ENCODE peak calls at places on chromosome 16, in ten cellular contexts. One of them, this sample, is unnamed.

GRCh38 chr16:50699345-50700159 is 6.1 kb downstream of the NOD2 start:
- DNase-seq in prostate gland: no peak
- DNase-seq in body of pancreas: no peak
- DNase-seq in mucosa of descending colon: no peak
- DNase-seq in CD4-positive, CD25-positive, alpha-beta regulatory T cell: no peak
- DNase-seq in tibial nerve: no peak
- DNase-seq in OCI-LY7: no peak
- DNase-seq in fibroblast of lung: no peak
- DNase-seq in PC-3: peak; percentile 26
- DNase-seq in aorta: peak; percentile 82
- DNase-seq in this sample: no peak

GRCh38 chr16:47043200-47043599 is 69.7 kb upstream of the DNAJA2 start:
- DNase-seq in prostate gland: no peak
- DNase-seq in body of pancreas: no peak
- DNase-seq in mucosa of descending colon: no peak
- DNase-seq in CD4-positive, CD25-positive, alpha-beta regulatory T cell: no peak
- DNase-seq in tibial nerve: no peak
- DNase-seq in OCI-LY7: no peak
- DNase-seq in fibroblast of lung: no peak
- DNase-seq in PC-3: no peak
- DNase-seq in aorta: no peak
- DNase-seq in this sample: no peak

GRCh38 chr16:57208926-57209325 is 22.8 kb downstream of the RSPRY1 start:
- DNase-seq in prostate gland: no peak
- DNase-seq in body of pancreas: no peak
- DNase-seq in mucosa of descending colon: no peak
- DNase-seq in CD4-positive, CD25-positive, alpha-beta regulatory T cell: no peak
- DNase-seq in tibial nerve: no peak
- DNase-seq in OCI-LY7: no peak
- DNase-seq in fibroblast of lung: no peak
- DNase-seq in PC-3: no peak
- DNase-seq in aorta: no peak
- DNase-seq in this sample: no peak

GRCh38 chr16:65301029-65301428 is 179.2 kb upstream of the CDH11 start:
- DNase-seq in prostate gland: no peak
- DNase-seq in body of pancreas: no peak
- DNase-seq in mucosa of descending colon: no peak
- DNase-seq in CD4-positive, CD25-positive, alpha-beta regulatory T cell: no peak
- DNase-seq in tibial nerve: no peak
- DNase-seq in OCI-LY7: no peak
- DNase-seq in fibroblast of lung: no peak
- DNase-seq in PC-3: no peak
- DNase-seq in aorta: no peak
- DNase-seq in this sample: no peak

GRCh38 chr16:71249399-71249798 is 18.9 kb upstream of the HYDIN start:
- DNase-seq in prostate gland: no peak
- DNase-seq in body of pancreas: no peak
- DNase-seq in mucosa of descending colon: peak; percentile 10
- DNase-seq in CD4-positive, CD25-positive, alpha-beta regulatory T cell: no peak
- DNase-seq in tibial nerve: no peak
- DNase-seq in OCI-LY7: no peak
- DNase-seq in fibroblast of lung: no peak
- DNase-seq in PC-3: no peak
- DNase-seq in aorta: no peak
- DNase-seq in this sample: no peak

GRCh38 chr16:56988948-56989945 is at the start of gene NLRC5:
- DNase-seq in prostate gland: peak; percentile 88
- DNase-seq in body of pancreas: peak; percentile 88
- DNase-seq in mucosa of descending colon: peak; percentile 95
- DNase-seq in CD4-positive, CD25-positive, alpha-beta regulatory T cell: peak; percentile 96
- DNase-seq in tibial nerve: peak; percentile 81
- DNase-seq in OCI-LY7: peak; percentile 93
- DNase-seq in fibroblast of lung: peak; percentile 80
- DNase-seq in PC-3: peak; percentile 63
- DNase-seq in aorta: peak; percentile 96
- DNase-seq in this sample: peak; percentile 82

GRCh38 chr16:19907161-19907992 is 22.7 kb upstream of the GPRC5B start:
- DNase-seq in prostate gland: peak; percentile 57
- DNase-seq in body of pancreas: peak; percentile 77
- DNase-seq in mucosa of descending colon: peak; percentile 68
- DNase-seq in CD4-positive, CD25-positive, alpha-beta regulatory T cell: peak; percentile 78
- DNase-seq in tibial nerve: peak; percentile 56
- DNase-seq in OCI-LY7: peak; percentile 74
- DNase-seq in fibroblast of lung: peak; percentile 47
- DNase-seq in PC-3: peak; percentile 80
- DNase-seq in aorta: peak; percentile 85
- DNase-seq in this sample: peak; percentile 73

GRCh38 chr16:31695667-31696066 is 168.0 kb downstream of the AHSP start:
- DNase-seq in prostate gland: no peak
- DNase-seq in body of pancreas: no peak
- DNase-seq in mucosa of descending colon: peak; percentile 11
- DNase-seq in CD4-positive, CD25-positive, alpha-beta regulatory T cell: peak; percentile 90
- DNase-seq in tibial nerve: no peak
- DNase-seq in OCI-LY7: peak; percentile 78
- DNase-seq in fibroblast of lung: no peak
- DNase-seq in PC-3: no peak
- DNase-seq in aorta: no peak
- DNase-seq in this sample: no peak

GRCh38 chr16:75506567-75506966 is 11.3 kb upstream of the CHST6 start:
- DNase-seq in prostate gland: no peak
- DNase-seq in body of pancreas: no peak
- DNase-seq in mucosa of descending colon: peak; percentile 49
- DNase-seq in CD4-positive, CD25-positive, alpha-beta regulatory T cell: no peak
- DNase-seq in tibial nerve: peak; percentile 59
- DNase-seq in OCI-LY7: no peak
- DNase-seq in fibroblast of lung: peak; percentile 68
- DNase-seq in PC-3: peak; percentile 89
- DNase-seq in aorta: no peak
- DNase-seq in this sample: no peak

GRCh38 chr16:67163903-67164558 is 514 bp upstream of the HSF4 start:
- DNase-seq in prostate gland: no peak
- DNase-seq in body of pancreas: peak; percentile 12
- DNase-seq in mucosa of descending colon: no peak
- DNase-seq in CD4-positive, CD25-positive, alpha-beta regulatory T cell: no peak
- DNase-seq in tibial nerve: no peak
- DNase-seq in OCI-LY7: no peak
- DNase-seq in fibroblast of lung: no peak
- DNase-seq in PC-3: no peak
- DNase-seq in aorta: no peak
- DNase-seq in this sample: no peak

GRCh38 chr16:2467301-2468141 is 3.6 kb upstream of the NTN3 start:
- DNase-seq in prostate gland: peak; percentile 61
- DNase-seq in body of pancreas: peak; percentile 81
- DNase-seq in mucosa of descending colon: peak; percentile 55
- DNase-seq in CD4-positive, CD25-positive, alpha-beta regulatory T cell: no peak
- DNase-seq in tibial nerve: peak; percentile 66
- DNase-seq in OCI-LY7: peak; percentile 79
- DNase-seq in fibroblast of lung: peak; percentile 72
- DNase-seq in PC-3: peak; percentile 59
- DNase-seq in aorta: peak; percentile 94
- DNase-seq in this sample: peak; percentile 42

GRCh38 chr16:57509231-57509923 is 23.1 kb upstream of the DOK4 start:
- DNase-seq in prostate gland: no peak
- DNase-seq in body of pancreas: no peak
- DNase-seq in mucosa of descending colon: no peak
- DNase-seq in CD4-positive, CD25-positive, alpha-beta regulatory T cell: no peak
- DNase-seq in tibial nerve: no peak
- DNase-seq in OCI-LY7: no peak
- DNase-seq in fibroblast of lung: no peak
- DNase-seq in PC-3: no peak
- DNase-seq in aorta: no peak
- DNase-seq in this sample: no peak

GRCh38 chr16:4319454-4319853 is 3.6 kb downstream of the GLIS2 start:
- DNase-seq in prostate gland: no peak
- DNase-seq in body of pancreas: no peak
- DNase-seq in mucosa of descending colon: peak; percentile 61
- DNase-seq in CD4-positive, CD25-positive, alpha-beta regulatory T cell: peak; percentile 63
- DNase-seq in tibial nerve: peak; percentile 48
- DNase-seq in OCI-LY7: peak; percentile 21
- DNase-seq in fibroblast of lung: no peak
- DNase-seq in PC-3: no peak
- DNase-seq in aorta: peak; percentile 85
- DNase-seq in this sample: no peak

GRCh38 chr16:4298761-4299522 is 16.9 kb upstream of the GLIS2 start:
- DNase-seq in prostate gland: peak; percentile 69
- DNase-seq in body of pancreas: peak; percentile 39
- DNase-seq in mucosa of descending colon: peak; percentile 83
- DNase-seq in CD4-positive, CD25-positive, alpha-beta regulatory T cell: no peak
- DNase-seq in tibial nerve: no peak
- DNase-seq in OCI-LY7: no peak
- DNase-seq in fibroblast of lung: peak; percentile 97
- DNase-seq in PC-3: peak; percentile 89
- DNase-seq in aorta: peak; percentile 94
- DNase-seq in this sample: peak; percentile 65

GRCh38 chr16:65285128-65286120 is 163.6 kb upstream of the CDH11 start:
- DNase-seq in prostate gland: no peak
- DNase-seq in body of pancreas: no peak
- DNase-seq in mucosa of descending colon: no peak
- DNase-seq in CD4-positive, CD25-positive, alpha-beta regulatory T cell: no peak
- DNase-seq in tibial nerve: no peak
- DNase-seq in OCI-LY7: no peak
- DNase-seq in fibroblast of lung: peak; percentile 51
- DNase-seq in PC-3: peak; percentile 45
- DNase-seq in aorta: no peak
- DNase-seq in this sample: no peak

GRCh38 chr16:28297308-28297707 is 5.0 kb downstream of the SBK1 start:
- DNase-seq in prostate gland: no peak
- DNase-seq in body of pancreas: no peak
- DNase-seq in mucosa of descending colon: no peak
- DNase-seq in CD4-positive, CD25-positive, alpha-beta regulatory T cell: no peak
- DNase-seq in tibial nerve: no peak
- DNase-seq in OCI-LY7: no peak
- DNase-seq in fibroblast of lung: no peak
- DNase-seq in PC-3: no peak
- DNase-seq in aorta: no peak
- DNase-seq in this sample: no peak

GRCh38 chr16:28301154-28301553 is 8.8 kb downstream of the SBK1 start:
- DNase-seq in prostate gland: no peak
- DNase-seq in body of pancreas: no peak
- DNase-seq in mucosa of descending colon: no peak
- DNase-seq in CD4-positive, CD25-positive, alpha-beta regulatory T cell: no peak
- DNase-seq in tibial nerve: no peak
- DNase-seq in OCI-LY7: no peak
- DNase-seq in fibroblast of lung: no peak
- DNase-seq in PC-3: no peak
- DNase-seq in aorta: no peak
- DNase-seq in this sample: no peak

GRCh38 chr16:28300327-28300726 is 8.0 kb downstream of the SBK1 start:
- DNase-seq in prostate gland: no peak
- DNase-seq in body of pancreas: no peak
- DNase-seq in mucosa of descending colon: no peak
- DNase-seq in CD4-positive, CD25-positive, alpha-beta regulatory T cell: no peak
- DNase-seq in tibial nerve: no peak
- DNase-seq in OCI-LY7: no peak
- DNase-seq in fibroblast of lung: no peak
- DNase-seq in PC-3: no peak
- DNase-seq in aorta: no peak
- DNase-seq in this sample: no peak

GRCh38 chr16:28297784-28298510 is 5.6 kb downstream of the SBK1 start:
- DNase-seq in prostate gland: no peak
- DNase-seq in body of pancreas: peak; percentile 42
- DNase-seq in mucosa of descending colon: no peak
- DNase-seq in CD4-positive, CD25-positive, alpha-beta regulatory T cell: peak; percentile 52
- DNase-seq in tibial nerve: no peak
- DNase-seq in OCI-LY7: no peak
- DNase-seq in fibroblast of lung: no peak
- DNase-seq in PC-3: no peak
- DNase-seq in aorta: no peak
- DNase-seq in this sample: no peak

GRCh38 chr16:28298511-28298878 is 6.2 kb downstream of the SBK1 start:
- DNase-seq in prostate gland: no peak
- DNase-seq in body of pancreas: no peak
- DNase-seq in mucosa of descending colon: no peak
- DNase-seq in CD4-positive, CD25-positive, alpha-beta regulatory T cell: no peak
- DNase-seq in tibial nerve: no peak
- DNase-seq in OCI-LY7: no peak
- DNase-seq in fibroblast of lung: no peak
- DNase-seq in PC-3: no peak
- DNase-seq in aorta: no peak
- DNase-seq in this sample: no peak
- H3K4me1 ChIP-seq in prostate gland: no peaks in the 10 kb centered on the region
- H3K4me1 ChIP-seq in body of pancreas: peaks cover 10% of the 10 kb centered on the region
- H3K4me1 ChIP-seq in mucosa of descending colon: peaks cover under 1% of the 10 kb centered on the region
- H3K4me1 ChIP-seq in CD4-positive, CD25-positive, alpha-beta regulatory T cell: peaks cover 59% of the 10 kb centered on the region
- H3K4me1 ChIP-seq in tibial nerve: no peaks in the 10 kb centered on the region
- H3K4me1 ChIP-seq in OCI-LY7: no peaks in the 10 kb centered on the region
- H3K4me1 ChIP-seq in fibroblast of lung: no peaks in the 10 kb centered on the region
- H3K4me1 ChIP-seq in PC-3: no peaks in the 10 kb centered on the region
- H3K4me1 ChIP-seq in aorta: no peaks in the 10 kb centered on the region
- H3K4me1 ChIP-seq in this sample: no peaks in the 10 kb centered on the region

DNA sequence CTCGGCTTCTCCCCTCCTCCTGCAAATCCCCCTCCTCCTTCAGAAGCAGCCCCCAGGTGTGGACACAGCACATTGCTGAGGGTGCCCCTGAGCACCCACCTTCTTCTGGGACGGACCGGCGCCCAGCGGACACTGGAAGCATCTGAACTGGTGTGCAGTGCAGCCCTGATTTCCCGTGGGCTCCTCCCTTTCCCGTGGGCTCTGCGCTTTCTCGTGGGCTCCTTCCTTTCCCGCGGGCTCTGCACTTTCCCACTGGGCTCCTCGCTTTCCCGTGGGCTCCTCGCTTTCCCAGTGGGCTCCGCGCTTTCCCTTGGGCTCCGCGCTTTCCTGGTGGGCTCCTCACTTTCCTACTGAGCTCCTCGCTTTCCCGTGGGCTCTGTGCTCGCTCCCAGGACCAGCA is 32.6 kb upstream of the ACSF3 start:
- DNase-seq in prostate gland: no peak
- DNase-seq in body of pancreas: no peak
- DNase-seq in mucosa of descending colon: no peak
- DNase-seq in CD4-positive, CD25-positive, alpha-beta regulatory T cell: no peak
- DNase-seq in tibial nerve: no peak
- DNase-seq in OCI-LY7: no peak
- DNase-seq in fibroblast of lung: no peak
- DNase-seq in PC-3: no peak
- DNase-seq in aorta: no peak
- DNase-seq in this sample: no peak
- H3K4me1 ChIP-seq in prostate gland: no peaks in the 10 kb centered on the region
- H3K4me1 ChIP-seq in body of pancreas: no peaks in the 10 kb centered on the region
- H3K4me1 ChIP-seq in mucosa of descending colon: no peaks in the 10 kb centered on the region
- H3K4me1 ChIP-seq in CD4-positive, CD25-positive, alpha-beta regulatory T cell: no peaks in the 10 kb centered on the region
- H3K4me1 ChIP-seq in tibial nerve: no peaks in the 10 kb centered on the region
- H3K4me1 ChIP-seq in OCI-LY7: peaks cover 60% of the 10 kb centered on the region
- H3K4me1 ChIP-seq in fibroblast of lung: no peaks in the 10 kb centered on the region
- H3K4me1 ChIP-seq in PC-3: no peaks in the 10 kb centered on the region
- H3K4me1 ChIP-seq in aorta: no peaks in the 10 kb centered on the region
- H3K4me1 ChIP-seq in this sample: no peaks in the 10 kb centered on the region

GRCh38 chr16:85569039-85569614 is 44.0 kb upstream of the GSE1 start:
- DNase-seq in prostate gland: no peak
- DNase-seq in body of pancreas: no peak
- DNase-seq in mucosa of descending colon: no peak
- DNase-seq in CD4-positive, CD25-positive, alpha-beta regulatory T cell: no peak
- DNase-seq in tibial nerve: no peak
- DNase-seq in OCI-LY7: no peak
- DNase-seq in fibroblast of lung: no peak
- DNase-seq in PC-3: no peak
- DNase-seq in aorta: no peak
- DNase-seq in this sample: no peak
- H3K4me1 ChIP-seq in prostate gland: no peaks in the 10 kb centered on the region
- H3K4me1 ChIP-seq in body of pancreas: peaks cover 55% of the 10 kb centered on the region
- H3K4me1 ChIP-seq in mucosa of descending colon: peaks cover 72% of the 10 kb centered on the region
- H3K4me1 ChIP-seq in CD4-positive, CD25-positive, alpha-beta regulatory T cell: peaks cover 16% of the 10 kb centered on the region
- H3K4me1 ChIP-seq in tibial nerve: no peaks in the 10 kb centered on the region
- H3K4me1 ChIP-seq in OCI-LY7: peaks cover 33% of the 10 kb centered on the region
- H3K4me1 ChIP-seq in fibroblast of lung: peaks cover 9% of the 10 kb centered on the region
- H3K4me1 ChIP-seq in PC-3: peaks cover 23% of the 10 kb centered on the region
- H3K4me1 ChIP-seq in aorta: no peaks in the 10 kb centered on the region
- H3K4me1 ChIP-seq in this sample: peaks cover 3% of the 10 kb centered on the region

GRCh38 chr16:16090238-16090637 is 133.1 kb downstream of the ABCC6 start:
- DNase-seq in prostate gland: no peak
- DNase-seq in body of pancreas: no peak
- DNase-seq in mucosa of descending colon: no peak
- DNase-seq in CD4-positive, CD25-positive, alpha-beta regulatory T cell: no peak
- DNase-seq in tibial nerve: no peak
- DNase-seq in OCI-LY7: no peak
- DNase-seq in fibroblast of lung: no peak
- DNase-seq in PC-3: no peak
- DNase-seq in aorta: no peak
- DNase-seq in this sample: no peak
- H3K4me1 ChIP-seq in prostate gland: no peaks in the 10 kb centered on the region
- H3K4me1 ChIP-seq in body of pancreas: peaks cover 23% of the 10 kb centered on the region
- H3K4me1 ChIP-seq in mucosa of descending colon: no peaks in the 10 kb centered on the region
- H3K4me1 ChIP-seq in CD4-positive, CD25-positive, alpha-beta regulatory T cell: no peaks in the 10 kb centered on the region
- H3K4me1 ChIP-seq in tibial nerve: no peaks in the 10 kb centered on the region
- H3K4me1 ChIP-seq in OCI-LY7: peaks cover 5% of the 10 kb centered on the region
- H3K4me1 ChIP-seq in fibroblast of lung: peaks cover 12% of the 10 kb centered on the region
- H3K4me1 ChIP-seq in PC-3: no peaks in the 10 kb centered on the region
- H3K4me1 ChIP-seq in aorta: no peaks in the 10 kb centered on the region
- H3K4me1 ChIP-seq in this sample: no peaks in the 10 kb centered on the region

This sample was measured in endothelial cell of umbilical vein.